ENCODE peak calls at places on chromosome 6, in six cellular contexts. H, U, M, W, S and Q are unnamed samples.

GRCh38 chr6:166104107-166104506 is 63.5 kb downstream of the TBXT start:
- DNase-seq in W (no peak), U (no peak), S (no peak), M (no peak), H (no peak), Q (no peak)

GRCh38 chr6:85669735-85670194 is 27.1 kb upstream of the SYNCRIP start:
- DNase-seq in H (peak), S (no peak), U (no peak), M (peak), W (no peak), Q (peak)

GRCh38 chr6:14894105-14894504 is 351.8 kb upstream of the JARID2 start:
- DNase-seq in W (no peak), M (no peak), S (no peak), H (no peak), U (no peak), Q (no peak)

GRCh38 chr6:42251911-42252637 is 34.4 kb upstream of the MRPS10 start:
- DNase-seq in M (no peak), U (peak), H (no peak), S (no peak), W (no peak), Q (no peak)

GRCh38 chr6:85449818-85450577 is at the start of gene NT5E:
- DNase-seq in H (peak), M (peak), U (peak), S (peak), W (peak), Q (peak)

GRCh38 chr6:72348926-72349325 is 272.9 kb upstream of the KCNQ5 start:
- DNase-seq in U (no peak), S (no peak), M (no peak), H (no peak), W (no peak), Q (no peak)

GRCh38 chr6:116087437-116088027 is 13.1 kb upstream of the NT5DC1 start:
- DNase-seq in S (no peak), U (no peak), M (peak), H (no peak), W (no peak), Q (no peak)

GRCh38 chr6:42450314-42451145 is 1.2 kb downstream of the TRERF1 start:
- DNase-seq in M (no peak), H (peak), U (no peak), W (peak), S (no peak), Q (peak)

GRCh38 chr6:38215651-38216319 is 396.3 kb downstream of the ZFAND3 start:
- DNase-seq in M (peak), S (no peak), U (no peak), H (no peak), W (no peak), Q (no peak)

GRCh38 chr6:431986-432385 is 40.4 kb downstream of the IRF4 start:
- DNase-seq in S (peak), M (peak), W (no peak), U (no peak), H (no peak), Q (peak)

GRCh38 chr6:100372326-100372725 is 92.4 kb downstream of the SIM1 start:
- DNase-seq in S (no peak), H (no peak), U (no peak), M (no peak), W (no peak), Q (no peak)

GRCh38 chr6:100366419-100366818 is 98.3 kb downstream of the SIM1 start:
- DNase-seq in U (no peak), S (no peak), M (no peak), H (no peak), W (no peak), Q (no peak)

GRCh38 chr6:100376103-100376502 is 88.6 kb downstream of the SIM1 start:
- DNase-seq in W (no peak), H (peak), U (no peak), M (no peak), S (no peak), Q (no peak)

GRCh38 chr6:100371591-100371990 is 93.1 kb downstream of the SIM1 start:
- DNase-seq in H (no peak), S (no peak), M (no peak), U (no peak), W (no peak), Q (no peak)

GRCh38 chr6:100370265-100370664 is 94.5 kb downstream of the SIM1 start:
- DNase-seq in H (peak), S (peak), W (no peak), M (no peak), U (no peak), Q (no peak)
- TF ChIP-seq CTCF in H (peak), S (peak), W (no peak), M (no peak), U (no peak), Q (no peak)

DNA sequence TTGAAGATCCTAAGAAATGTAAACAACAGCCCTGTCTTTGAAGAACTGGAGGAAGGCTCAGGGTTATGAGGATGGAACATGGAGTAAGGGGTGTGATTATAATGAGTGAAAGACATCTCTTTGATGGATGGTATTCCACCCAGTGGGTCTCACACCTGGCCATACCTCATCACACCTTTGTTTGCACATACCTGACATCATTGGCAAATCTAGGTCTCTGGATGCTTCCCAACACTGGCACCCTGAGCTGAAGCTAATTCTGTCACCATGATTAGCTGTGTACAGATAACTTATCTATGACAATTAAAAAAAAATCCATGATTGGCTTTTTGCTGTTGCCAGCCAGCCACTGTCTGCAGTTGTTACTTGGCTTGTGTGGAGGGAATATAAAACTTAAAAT is 249.3 kb downstream of the SOX4 start:
- DNase-seq in S (no peak), H (no peak), W (no peak), U (no peak), M (no peak), Q (no peak)
- TF ChIP-seq CTCF in S (no peak), H (no peak), W (no peak), U (no peak), M (no peak), Q (no peak)

GRCh38 chr6:164216839-164217238 is 802.3 kb downstream of the QKI start:
- DNase-seq in S (no peak), M (no peak), U (peak), W (no peak), H (no peak), Q (no peak)

GRCh38 chr6:164214066-164214465 is 799.5 kb downstream of the QKI start:
- DNase-seq in S (no peak), U (no peak), M (no peak), H (no peak), W (no peak), Q (no peak)

GRCh38 chr6:164216368-164216767 is 801.9 kb downstream of the QKI start:
- DNase-seq in U (no peak), H (no peak), W (no peak), S (no peak), M (no peak), Q (no peak)
- TF ChIP-seq CTCF in U (no peak), H (no peak), W (no peak), S (no peak), M (no peak), Q (no peak)

GRCh38 chr6:36539814-36540568 is 7.3 kb downstream of the STK38 start:
- DNase-seq in W (no peak), H (no peak), S (no peak), M (no peak), U (no peak), Q (peak)
- TF ChIP-seq CTCF in W (no peak), H (no peak), S (no peak), M (no peak), U (peak), Q (no peak)

DNA sequence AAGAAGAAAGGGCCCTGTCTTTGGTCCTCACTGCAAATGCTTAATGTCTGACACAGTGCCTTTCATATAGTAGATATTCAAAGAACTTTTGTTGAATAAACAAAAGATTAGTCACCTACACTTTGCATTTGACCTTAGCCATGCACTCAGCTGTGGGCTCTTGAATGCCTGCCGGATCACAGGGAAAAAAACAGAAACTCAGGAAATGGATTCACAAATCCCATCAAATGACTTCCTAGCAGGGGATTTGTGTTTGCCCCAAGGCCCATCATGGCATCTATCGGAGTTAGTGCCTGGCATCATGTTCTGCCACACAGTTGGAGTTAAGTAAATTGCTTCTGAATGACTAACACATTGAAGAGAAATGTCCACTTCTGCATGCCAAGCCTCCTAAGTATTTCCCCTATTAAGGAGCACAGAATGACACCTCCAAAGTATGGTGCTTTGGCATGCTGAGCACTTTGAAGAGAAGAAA is 72.3 kb upstream of the DST start:
- DNase-seq in H (no peak), S (peak), U (no peak), W (no peak), M (no peak), Q (no peak)
- TF ChIP-seq CTCF in H (no peak), S (no peak), U (no peak), W (no peak), M (no peak), Q (no peak)

GRCh38 chr6:29967379-29968010 is 25.2 kb downstream of the HLA-A start:
- DNase-seq in H (no peak), S (peak), W (no peak), M (no peak), U (no peak), Q (no peak)
- TF ChIP-seq CTCF in H (peak), S (peak), W (no peak), M (no peak), U (peak), Q (no peak)

DNA sequence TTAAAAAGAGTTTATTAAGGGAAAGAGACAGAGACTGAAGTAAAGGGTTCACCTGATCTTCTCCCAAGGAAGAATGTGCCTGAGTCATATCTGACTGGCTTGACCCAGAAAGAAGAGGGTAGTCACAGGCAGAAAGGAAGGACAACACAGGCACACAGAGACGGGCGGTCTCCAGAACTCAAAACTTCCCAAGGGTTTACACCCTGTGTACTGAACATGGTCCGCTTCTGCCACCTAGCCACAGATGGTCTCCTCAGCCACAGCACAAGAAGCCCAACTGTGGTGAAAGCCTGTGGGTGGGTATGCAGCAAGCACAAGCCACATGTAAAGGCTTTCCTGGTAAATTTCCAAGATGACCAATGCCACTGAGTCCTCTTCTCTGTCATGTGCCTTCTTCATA is 17.2 kb downstream of the UNC5CL start:
- DNase-seq in W (no peak), H (no peak), S (peak), U (no peak), M (no peak), Q (no peak)
- TF ChIP-seq CTCF in W (no peak), H (no peak), S (peak), U (peak), M (no peak), Q (no peak)

GRCh38 chr6:170003027-170003426 is 251.6 kb downstream of the ERMARD start:
- DNase-seq in W (no peak), M (no peak), S (no peak), H (no peak), U (no peak), Q (no peak)
- TF ChIP-seq CTCF in W (no peak), M (no peak), S (peak), H (peak), U (peak), Q (no peak)

GRCh38 chr6:156098858-156099257 is 643.2 kb upstream of the NOX3 start:
- DNase-seq in S (no peak), U (no peak), M (no peak), W (no peak), H (no peak), Q (no peak)

GRCh38 chr6:156107514-156108150 is 652.0 kb upstream of the NOX3 start:
- DNase-seq in S (no peak), U (no peak), W (peak), H (no peak), M (no peak), Q (no peak)

GRCh38 chr6:156102129-156102528 is 646.5 kb upstream of the NOX3 start:
- DNase-seq in M (no peak), U (no peak), H (peak), S (peak), W (no peak), Q (peak)
- TF ChIP-seq CTCF in M (no peak), U (peak), H (peak), S (peak), W (peak), Q (no peak)